ENCODE peak calls at places on chromosome 4, in seven cellular contexts. B, E, J, Y, P, F and H are unnamed samples.

GRCh38 chr4:152415980-152416379 is 119.9 kb downstream of the FBXW7 start:
- DNase-seq in B (no peak), P (peak; percentile 24), E (no peak), J (no peak), F (no peak), Y (no peak), H (no peak)

GRCh38 chr4:109939153-109939552 is 26.5 kb downstream of the EGF start:
- DNase-seq in B (no peak), J (no peak), Y (no peak), F (no peak), E (no peak), P (no peak), H (no peak)

GRCh38 chr4:15368906-15369305 is 58.9 kb upstream of the C1QTNF7 start:
- DNase-seq in J (no peak), B (no peak), Y (no peak), F (no peak), E (no peak), P (no peak), H (no peak)

GRCh38 chr4:86670739-86671138 is 76.6 kb downstream of the PTPN13 start:
- DNase-seq in E (no peak), Y (no peak), J (no peak), B (no peak), F (no peak), P (no peak), H (no peak)

GRCh38 chr4:85986266-85986665 is 373.6 kb downstream of the MAPK10 start:
- DNase-seq in F (no peak), E (no peak), B (no peak), P (no peak), J (no peak), Y (no peak), H (no peak)

GRCh38 chr4:4780634-4781287 is 78.7 kb upstream of the MSX1 start:
- DNase-seq in J (no peak), F (no peak), E (no peak), P (no peak), Y (no peak), B (peak; percentile 69), H (no peak)

GRCh38 chr4:126778348-126778747 is 854.4 kb upstream of the INTU start:
- DNase-seq in B (no peak), Y (no peak), F (no peak), P (no peak), E (peak; percentile 10), J (no peak), H (no peak)

GRCh38 chr4:105451346-105451745 is 22.5 kb downstream of the PPA2 start:
- DNase-seq in E (no peak), F (no peak), J (no peak), P (no peak), B (no peak), Y (no peak), H (no peak)

GRCh38 chr4:93830090-93830818 is 1.7 kb downstream of the ATOH1 start:
- DNase-seq in Y (no peak), E (no peak), B (no peak), J (no peak), P (no peak), F (no peak), H (no peak)

GRCh38 chr4:93828830-93829530 is 427 bp downstream of the ATOH1 start:
- DNase-seq in F (peak; percentile 84), B (peak; percentile 65), Y (no peak), P (no peak), J (no peak), E (no peak), H (peak; percentile 2)

GRCh38 chr4:93829531-93830089 is 1.1 kb downstream of the ATOH1 start:
- DNase-seq in B (peak; percentile 54), P (no peak), F (peak; percentile 66), E (no peak), J (no peak), Y (no peak), H (no peak)

GRCh38 chr4:93827272-93827947 is 1.1 kb upstream of the ATOH1 start:
- DNase-seq in B (peak; percentile 44), Y (no peak), F (peak; percentile 78), P (no peak), J (no peak), E (no peak), H (no peak)

DNA sequence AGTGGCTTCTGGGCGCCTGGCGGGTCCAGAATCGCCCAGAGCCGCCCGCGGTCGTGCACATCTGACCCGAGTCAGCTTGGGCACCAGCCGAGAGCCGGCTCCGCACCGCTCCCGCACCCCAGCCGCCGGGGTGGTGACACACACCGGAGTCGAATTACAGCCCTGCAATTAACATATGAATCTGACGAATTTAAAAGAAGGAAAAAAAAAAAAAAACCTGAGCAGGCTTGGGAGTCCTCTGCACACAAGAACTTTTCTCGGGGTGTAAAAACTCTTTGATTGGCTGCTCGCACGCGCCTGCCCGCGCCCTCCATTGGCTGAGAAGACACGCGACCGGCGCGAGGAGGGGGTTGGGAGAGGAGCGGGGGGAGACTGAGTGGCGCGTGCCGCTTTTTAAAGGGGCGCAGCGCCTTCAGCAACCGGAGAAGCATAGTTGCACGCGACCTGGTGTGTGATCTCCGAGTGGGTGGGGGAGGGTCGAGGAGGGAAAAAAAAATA is at the start of gene ATOH1:
- DNase-seq in F (no peak), J (no peak), B (peak; percentile 76), Y (no peak), P (no peak), E (peak; percentile 15), H (peak; percentile 23)
- TF ChIP-seq JUND in F (peak; percentile 64), J (no peak), B (no peak), Y (no peak), P (no peak), E (no peak), H (no peak)

GRCh38 chr4:7973545-7973981 is 33.9 kb upstream of the AFAP1 start:
- DNase-seq in E (no peak), Y (no peak), B (no peak), J (no peak), F (no peak), P (no peak), H (no peak)
- TF ChIP-seq JUND in E (no peak), Y (no peak), B (no peak), J (no peak), F (no peak), P (no peak), H (no peak)

GRCh38 chr4:27638163-27638915 is 777.7 kb downstream of the STIM2 start:
- DNase-seq in E (peak; percentile 18), Y (no peak), P (no peak), B (no peak), F (no peak), J (no peak), H (no peak)
- TF ChIP-seq JUND in E (peak; percentile 46), Y (no peak), P (no peak), B (no peak), F (no peak), J (no peak), H (no peak)

GRCh38 chr4:174739576-174739975 is 89.5 kb downstream of the GLRA3 start:
- DNase-seq in J (no peak), Y (no peak), P (no peak), F (no peak), B (no peak), E (no peak), H (no peak)
- TF ChIP-seq JUND in J (no peak), Y (no peak), P (no peak), F (no peak), B (no peak), E (no peak), H (no peak)

DNA sequence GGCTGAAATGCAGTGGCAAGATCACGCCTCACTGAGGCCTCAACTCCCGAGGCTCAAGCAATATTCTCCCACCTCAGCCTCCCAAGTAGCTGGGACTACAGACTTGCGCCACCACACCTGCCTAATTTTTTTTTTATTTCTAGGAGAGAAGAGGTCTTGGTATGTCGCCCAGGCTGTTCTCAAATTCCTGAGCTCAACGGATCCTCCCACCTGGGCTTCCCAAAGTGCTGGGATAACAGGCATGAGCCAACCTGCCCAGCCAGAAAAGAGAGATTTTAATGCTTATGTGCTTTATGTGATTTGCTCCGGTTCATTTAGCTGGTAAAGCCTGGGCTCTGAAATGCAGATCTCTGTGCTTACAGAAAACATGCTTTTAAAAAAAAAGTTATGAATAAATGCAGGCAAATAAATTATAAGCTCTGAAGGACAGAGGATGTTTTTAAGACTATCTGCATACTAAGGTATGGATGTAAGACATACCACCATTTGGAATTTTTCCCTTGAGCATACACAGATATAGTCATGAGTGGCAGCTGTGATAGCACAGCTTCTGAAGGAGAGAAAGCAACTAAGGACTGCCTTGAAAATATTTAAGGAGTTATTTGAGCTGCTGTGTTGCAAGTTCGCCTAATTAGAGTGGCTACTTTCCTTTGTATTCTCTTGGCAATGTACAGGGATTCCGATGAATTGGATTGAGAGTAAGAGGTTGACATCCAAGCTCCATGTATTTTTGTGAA is 13.8 kb downstream of the GUCY1B1 start:
- DNase-seq in B (no peak), J (no peak), E (no peak), P (no peak), Y (no peak), F (no peak), H (no peak)
- TF ChIP-seq JUND in B (no peak), J (no peak), E (no peak), P (no peak), Y (no peak), F (no peak), H (no peak)

GRCh38 chr4:40195182-40196177 is 1.4 kb upstream of the RHOH start:
- DNase-seq in J (no peak), P (no peak), B (no peak), E (no peak), Y (no peak), F (no peak), H (no peak)

GRCh38 chr4:40197879-40198689 is 1.3 kb downstream of the RHOH start:
- DNase-seq in P (no peak), B (no peak), E (no peak), Y (peak; percentile 19), J (no peak), F (no peak), H (peak; percentile 68)

GRCh38 chr4:40194602-40195161 is 2.1 kb upstream of the RHOH start:
- DNase-seq in J (no peak), P (peak; percentile 36), E (no peak), B (peak; percentile 23), Y (no peak), F (no peak), H (peak; percentile 86)

GRCh38 chr4:40196260-40196659 is 571 bp upstream of the RHOH start:
- DNase-seq in B (no peak), E (no peak), Y (no peak), P (no peak), J (no peak), F (no peak), H (no peak)

GRCh38 chr4:40196724-40197281 is at the start of gene RHOH:
- DNase-seq in F (peak; percentile 58), P (no peak), B (no peak), Y (no peak), J (no peak), E (no peak), H (peak; percentile 38)
- TF ChIP-seq JUND in F (no peak), P (no peak), B (no peak), Y (no peak), J (no peak), E (no peak), H (no peak)